ENCODE peak calls at places on chromosomes 6 and 20, in ten cellular contexts. H is IMR-90, V is cardiac muscle cell, X is mucosa of descending colon, Z is adrenal gland, U is tibial artery, B is WERI-Rb-1, W is heart left ventricle, J is NB4, C is AG09309. T is an unnamed sample.

GRCh38 chr6:66278115-66278514 is 571.1 kb upstream of the EYS start:
- DNase-seq in H (no peak), V (no peak), X (no peak), Z (no peak), U (no peak), B (no peak), W (no peak), J (no peak), C (no peak), T (no peak)

GRCh38 chr6:4344317-4344899 is 209.0 kb upstream of the ECI2 start:
- DNase-seq in H (no peak), V (no peak), X (no peak), Z (no peak), U (no peak), B (no peak), W (no peak), J (peak), C (no peak), T (no peak)

GRCh38 chr6:38714239-38715015 is 684 bp upstream of the DNAH8 start:
- DNase-seq in H (no peak), V (no peak), X (no peak), Z (no peak), U (no peak), B (no peak), W (no peak), J (no peak), C (no peak), T (no peak)

GRCh38 chr20:47851774-47852173 is 66.5 kb upstream of the SULF2 start:
- DNase-seq in H (no peak), V (no peak), X (no peak), Z (no peak), U (no peak), B (no peak), W (no peak), J (no peak), C (no peak), T (no peak)

GRCh38 chr20:32019156-32019510 is 8.9 kb downstream of the CCM2L start:
- DNase-seq in H (no peak), V (no peak), X (no peak), Z (no peak), U (peak), B (peak), W (peak), J (no peak), C (no peak), T (no peak)

GRCh38 chr6:21220271-21220987 is 373.1 kb upstream of the SOX4 start:
- DNase-seq in H (no peak), V (no peak), X (no peak), Z (no peak), U (no peak), B (no peak), W (no peak), J (no peak), C (no peak), T (no peak)

GRCh38 chr6:113352029-113352801 is 504.9 kb upstream of the MARCKS start:
- DNase-seq in H (peak), V (peak), X (peak), Z (peak), U (no peak), B (no peak), W (no peak), J (peak), C (no peak), T (no peak)

GRCh38 chr6:158170656-158171081 is 2.5 kb downstream of the GTF2H5 start:
- DNase-seq in H (peak), V (peak), X (no peak), Z (no peak), U (no peak), B (no peak), W (no peak), J (no peak), C (peak), T (no peak)

GRCh38 chr20:12660918-12661317 is 347.9 kb upstream of the SPTLC3 start:
- DNase-seq in H (no peak), V (no peak), X (no peak), Z (no peak), U (no peak), B (peak), W (no peak), J (peak), C (no peak), T (no peak)

GRCh38 chr6:26613201-26613600 is 16.4 kb downstream of the ABT1 start:
- DNase-seq in H (no peak), V (no peak), X (no peak), Z (no peak), U (no peak), B (no peak), W (no peak), J (no peak), C (no peak), T (no peak)

GRCh38 chr20:46710149-46710913 is 882 bp downstream of the SLC2A10 start:
- DNase-seq in H (no peak), V (no peak), X (peak), Z (no peak), U (no peak), B (no peak), W (no peak), J (no peak), C (no peak), T (peak)

GRCh38 chr6:156691018-156691417 is 86.2 kb upstream of the ARID1B start:
- DNase-seq in H (no peak), V (no peak), X (no peak), Z (no peak), U (no peak), B (no peak), W (no peak), J (no peak), C (no peak), T (no peak)

GRCh38 chr6:114084327-114084890 is 113.5 kb upstream of the HDAC2 start:
- DNase-seq in H (no peak), V (peak), X (no peak), Z (no peak), U (no peak), B (no peak), W (no peak), J (no peak), C (no peak), T (no peak)

GRCh38 chr6:107019047-107019446 is 9.0 kb upstream of the MTRES1 start:
- DNase-seq in H (no peak), V (no peak), X (no peak), Z (no peak), U (no peak), B (no peak), W (no peak), J (no peak), C (no peak), T (no peak)

GRCh38 chr6:54920628-54921027 is 74.1 kb downstream of the FAM83B start:
- DNase-seq in H (peak), V (peak), X (no peak), Z (no peak), U (no peak), B (no peak), W (no peak), J (no peak), C (no peak), T (no peak)

GRCh38 chr20:32479697-32480140 is 105.4 kb downstream of the NOL4L start:
- DNase-seq in H (no peak), V (no peak), X (peak), Z (no peak), U (no peak), B (no peak), W (no peak), J (no peak), C (no peak), T (peak)

GRCh38 chr6:155832596-155832995 is 377.0 kb upstream of the NOX3 start:
- DNase-seq in H (peak), V (peak), X (peak), Z (no peak), U (no peak), B (no peak), W (no peak), J (peak), C (no peak), T (no peak)

GRCh38 chr20:31869942-31870702 is at the start of the genes DUSP15 and TTLL9:
- DNase-seq in H (no peak), V (peak), X (peak), Z (peak), U (peak), B (peak), W (no peak), J (peak), C (no peak), T (no peak)

GRCh38 chr6:5084787-5085637 is at the start of gene PPP1R3G:
- DNase-seq in H (peak), V (peak), X (peak), Z (peak), U (peak), B (peak), W (peak), J (peak), C (no peak), T (peak)

GRCh38 chr6:161545741-161546140 is 271.9 kb upstream of the AGPAT4 start:
- DNase-seq in H (no peak), V (no peak), X (no peak), Z (no peak), U (no peak), B (no peak), W (no peak), J (no peak), C (no peak), T (no peak)

GRCh38 chr6:110874880-110875547 is 429 bp downstream of the AMD1 start:
- DNase-seq in H (no peak), V (peak), X (peak), Z (peak), U (peak), B (peak), W (peak), J (peak), C (no peak), T (peak)

GRCh38 chr6:96391776-96392175 is 129.8 kb upstream of the UFL1 start:
- DNase-seq in H (no peak), V (no peak), X (peak), Z (peak), U (no peak), B (peak), W (no peak), J (no peak), C (no peak), T (no peak)

GRCh38 chr6:1316482-1317220 is 4.8 kb downstream of the FOXQ1 start:
- DNase-seq in H (no peak), V (no peak), X (peak), Z (peak), U (no peak), B (peak), W (no peak), J (peak), C (no peak), T (no peak)
- TF ChIP-seq CTCF in H (no peak), V (no peak), X (no peak), Z (no peak), U (no peak), B (no peak), W (no peak), J (no peak), C (peak), T (no peak)

GRCh38 chr20:34312544-34313217 is 9.5 kb upstream of the AHCY start:
- DNase-seq in H (peak), V (peak), X (peak), Z (peak), U (peak), B (peak), W (peak), J (peak), C (peak), T (peak)
- H3K4me3 ChIP-seq in H (peak), V (no peak), X (no peak), Z (no peak), U (no peak), B (peak), W (no peak), J (no peak), C (peak), T (peak)

GRCh38 chr6:1313755-1314503 is 2.0 kb downstream of the FOXQ1 start:
- DNase-seq in H (no peak), V (no peak), X (peak), Z (no peak), U (no peak), B (peak), W (no peak), J (peak), C (no peak), T (peak)
- TF ChIP-seq CTCF in H (peak), V (peak), X (peak), Z (no peak), U (no peak), B (peak), W (no peak), J (no peak), C (peak), T (peak)

DNA sequence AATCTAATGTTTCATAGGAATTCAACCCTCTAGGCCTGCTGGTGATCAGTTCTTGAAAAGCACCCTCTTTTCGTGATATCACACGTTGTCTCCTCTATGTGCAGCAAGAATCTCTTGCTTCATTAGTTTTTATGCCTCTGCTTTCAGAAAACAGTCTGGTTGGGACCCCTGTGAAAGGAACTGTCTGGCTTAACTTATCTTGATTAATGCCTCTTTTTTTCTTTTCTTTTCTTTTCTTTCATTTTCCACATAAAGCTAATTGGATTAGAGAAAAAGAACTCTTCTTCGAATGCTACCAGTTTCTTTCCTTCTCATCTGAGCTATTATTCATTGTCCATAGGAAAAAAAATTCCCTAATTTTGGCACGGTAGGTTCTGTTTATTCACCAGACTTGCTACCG is 21.3 kb downstream of the ZNF311 start:
- DNase-seq in H (no peak), V (no peak), X (no peak), Z (no peak), U (no peak), B (no peak), W (no peak), J (no peak), C (no peak), T (no peak)
- H3K4me3 ChIP-seq in H (no peak), V (no peak), X (no peak), Z (no peak), U (no peak), B (peak), W (no peak), J (no peak), C (no peak), T (no peak)

GRCh38 chr6:130362128-130362527 is 3.7 kb upstream of the TMEM200A start:
- DNase-seq in H (no peak), V (no peak), X (peak), Z (no peak), U (no peak), B (no peak), W (no peak), J (peak), C (no peak), T (no peak)

GRCh38 chr6:130366011-130366963 is at the start of gene TMEM200A:
- DNase-seq in H (peak), V (peak), X (peak), Z (peak), U (peak), B (peak), W (peak), J (no peak), C (no peak), T (no peak)

GRCh38 chr6:130364224-130364780 is 1.5 kb upstream of the TMEM200A start:
- DNase-seq in H (no peak), V (no peak), X (no peak), Z (no peak), U (no peak), B (no peak), W (no peak), J (no peak), C (no peak), T (no peak)

GRCh38 chr6:130367767-130368166 is 1.9 kb downstream of the TMEM200A start:
- DNase-seq in H (no peak), V (no peak), X (no peak), Z (no peak), U (no peak), B (no peak), W (no peak), J (no peak), C (no peak), T (no peak)

GRCh38 chr6:130365166-130366010 is 429 bp upstream of the TMEM200A start:
- DNase-seq in H (peak), V (peak), X (peak), Z (peak), U (no peak), B (peak), W (peak), J (no peak), C (no peak), T (no peak)
- TF ChIP-seq CTCF in H (peak), V (peak), X (peak), Z (peak), U (peak), B (peak), W (peak), J (peak), C (peak), T (peak)

GRCh38 chr20:25479638-25480037 is 72.2 kb downstream of the GINS1 start:
- DNase-seq in H (no peak), V (no peak), X (no peak), Z (no peak), U (no peak), B (no peak), W (peak), J (no peak), C (no peak), T (no peak)
- H3K4me3 ChIP-seq in H (no peak), V (no peak), X (no peak), Z (no peak), U (no peak), B (no peak), W (no peak), J (no peak), C (no peak), T (no peak)

GRCh38 chr6:82588020-82588419 is 224.4 kb downstream of the TPBG start:
- DNase-seq in H (no peak), V (no peak), X (no peak), Z (no peak), U (no peak), B (no peak), W (no peak), J (no peak), C (no peak), T (no peak)
- TF ChIP-seq CTCF in H (no peak), V (no peak), X (no peak), Z (no peak), U (no peak), B (no peak), W (no peak), J (no peak), C (peak), T (no peak)

GRCh38 chr6:48067148-48067709 is 43.8 kb downstream of the PTCHD4 start:
- DNase-seq in H (no peak), V (no peak), X (no peak), Z (no peak), U (no peak), B (no peak), W (no peak), J (no peak), C (no peak), T (no peak)

GRCh38 chr6:48069280-48069679 is 41.7 kb downstream of the PTCHD4 start:
- DNase-seq in H (peak), V (peak), X (no peak), Z (no peak), U (no peak), B (peak), W (no peak), J (no peak), C (no peak), T (no peak)

GRCh38 chr6:48071833-48072232 is 39.2 kb downstream of the PTCHD4 start:
- DNase-seq in H (no peak), V (no peak), X (no peak), Z (no peak), U (no peak), B (no peak), W (no peak), J (no peak), C (no peak), T (no peak)

GRCh38 chr6:48074368-48074767 is 36.6 kb downstream of the PTCHD4 start:
- DNase-seq in H (no peak), V (peak), X (no peak), Z (no peak), U (no peak), B (no peak), W (no peak), J (no peak), C (no peak), T (no peak)

GRCh38 chr6:48068326-48069191 is 42.4 kb downstream of the PTCHD4 start:
- DNase-seq in H (no peak), V (no peak), X (no peak), Z (no peak), U (peak), B (peak), W (peak), J (no peak), C (no peak), T (peak)
- H3K4me3 ChIP-seq in H (peak), V (peak), X (no peak), Z (no peak), U (peak), B (peak), W (peak), J (no peak), C (peak), T (no peak)

GRCh38 chr6:43359381-43359780 is 10.1 kb downstream of the ZNF318 start:
- DNase-seq in H (peak), V (no peak), X (no peak), Z (no peak), U (no peak), B (no peak), W (no peak), J (no peak), C (no peak), T (no peak)

GRCh38 chr6:43361269-43361668 is 8.2 kb downstream of the ZNF318 start:
- DNase-seq in H (no peak), V (no peak), X (no peak), Z (no peak), U (no peak), B (no peak), W (no peak), J (no peak), C (no peak), T (no peak)

GRCh38 chr6:43359831-43360230 is 9.6 kb downstream of the ZNF318 start:
- DNase-seq in H (no peak), V (no peak), X (no peak), Z (no peak), U (no peak), B (no peak), W (no peak), J (no peak), C (no peak), T (no peak)

GRCh38 chr6:43355862-43356590 is 13.4 kb downstream of the ZNF318 start:
- DNase-seq in H (peak), V (peak), X (peak), Z (no peak), U (no peak), B (no peak), W (no peak), J (peak), C (no peak), T (no peak)
- TF ChIP-seq CTCF in H (peak), V (peak), X (peak), Z (peak), U (no peak), B (peak), W (peak), J (peak), C (peak), T (peak)